ENCODE peak calls at places on chromosomes 16 and 17, in five cellular contexts. G is psoas muscle, W is left lung, S is GM23338, K is brain microvascular endothelial cell. C is an unnamed sample.

GRCh38 chr17:30351730-30352129 is 17.9 kb upstream of the TMIGD1 start:
- DNase-seq in S (no peak), W (no peak), K (no peak), G (no peak), C (no peak)

GRCh38 chr17:78675836-78676235 is 98.6 kb upstream of the DNAH17 start:
- DNase-seq in S (no peak), W (peak; percentile 6), G (no peak), K (no peak), C (no peak)

GRCh38 chr16:57643166-57643813 is 14.9 kb downstream of the ADGRG1 start:
- DNase-seq in S (no peak), K (peak; percentile 6), G (no peak), W (peak; percentile 62), C (peak; percentile 69)

GRCh38 chr17:75271955-75272847 is 1.2 kb upstream of the MIF4GD start:
- DNase-seq in K (no peak), W (no peak), S (no peak), G (peak; percentile 74), C (no peak)

GRCh38 chr17:30571921-30572320 is 94.7 kb downstream of the GOSR1 start:
- DNase-seq in S (no peak), K (no peak), W (no peak), G (no peak), C (no peak)

GRCh38 chr16:26273607-26274006 is 581.8 kb downstream of the HS3ST4 start:
- DNase-seq in G (no peak), K (no peak), S (no peak), W (no peak), C (no peak)

GRCh38 chr16:58034786-58035185 is 9.2 kb downstream of the MMP15 start:
- DNase-seq in G (no peak), S (no peak), K (no peak), W (no peak), C (peak; percentile 30)

GRCh38 chr17:57665128-57665527 is 80.0 kb downstream of the CCDC182 start:
- DNase-seq in K (no peak), W (no peak), S (peak; percentile 32), G (no peak), C (no peak)

GRCh38 chr17:910503-911194 is 68.9 kb downstream of the NXN start:
- DNase-seq in K (no peak), W (no peak), G (no peak), S (no peak), C (no peak)

GRCh38 chr16:88624481-88624880 is 13.9 kb upstream of the IL17C start:
- DNase-seq in K (no peak), G (no peak), S (no peak), W (no peak), C (no peak)

GRCh38 chr17:65018612-65019290 is 37.8 kb downstream of the GNA13 start:
- DNase-seq in S (no peak), W (no peak), K (no peak), G (no peak), C (no peak)

GRCh38 chr17:2689411-2690164 is 22.0 kb downstream of the CLUH start:
- DNase-seq in K (no peak), G (peak; percentile 59), S (no peak), W (peak; percentile 31), C (no peak)

GRCh38 chr16:52812945-52813556 is 239.6 kb downstream of the CHD9NB start:
- DNase-seq in S (no peak), W (no peak), G (no peak), K (peak; percentile 79), C (no peak)

GRCh38 chr16:47925811-47926460 is 229.9 kb downstream of the ABCC12 start:
- DNase-seq in W (no peak), G (no peak), K (no peak), S (no peak), C (no peak)

GRCh38 chr16:10930755-10931093 is 11.5 kb downstream of the DEXI start:
- DNase-seq in W (no peak), G (no peak), S (no peak), K (no peak), C (no peak)

GRCh38 chr17:70484496-70484895 is 315.2 kb downstream of the KCNJ2 start:
- DNase-seq in S (no peak), K (no peak), W (no peak), G (no peak), C (no peak)

GRCh38 chr17:50630524-50631194 is 4.0 kb upstream of the ABCC3 start:
- DNase-seq in S (peak; percentile 73), W (no peak), G (peak; percentile 64), K (no peak), C (peak; percentile 84)

GRCh38 chr16:35011-35775 is 18.2 kb downstream of the POLR3K start:
- DNase-seq in K (no peak), S (peak; percentile 0), W (no peak), G (no peak), C (no peak)

GRCh38 chr17:45170280-45170975 is 8.8 kb downstream of the HEXIM2 start:
- DNase-seq in S (no peak), W (no peak), K (no peak), G (no peak), C (no peak)

GRCh38 chr17:45170976-45171337 is 9.3 kb downstream of the HEXIM2 start:
- DNase-seq in G (peak; percentile 92), K (peak; percentile 51), W (peak; percentile 73), S (no peak), C (peak; percentile 56)

GRCh38 chr17:45172541-45173286 is 11.0 kb downstream of the HEXIM2 start:
- DNase-seq in K (peak; percentile 16), S (peak; percentile 63), G (peak; percentile 88), W (peak; percentile 73), C (peak; percentile 90)

GRCh38 chr17:45172232-45172540 is 10.5 kb downstream of the HEXIM2 start:
- DNase-seq in G (no peak), S (no peak), W (no peak), K (no peak), C (no peak)

GRCh38 chr17:45171338-45172231 is 9.9 kb downstream of the HEXIM2 start:
- DNase-seq in K (no peak), W (peak; percentile 77), G (peak; percentile 76), S (peak; percentile 74), C (peak; percentile 74)
- H3K4me3 ChIP-seq in K (peak overlapping the region; percentile 3), W (no peak overlapping the region), G (peak overlapping the region; percentile 44), S (peak overlapping the region; percentile 42), C (no peak overlapping the region)

DNA sequence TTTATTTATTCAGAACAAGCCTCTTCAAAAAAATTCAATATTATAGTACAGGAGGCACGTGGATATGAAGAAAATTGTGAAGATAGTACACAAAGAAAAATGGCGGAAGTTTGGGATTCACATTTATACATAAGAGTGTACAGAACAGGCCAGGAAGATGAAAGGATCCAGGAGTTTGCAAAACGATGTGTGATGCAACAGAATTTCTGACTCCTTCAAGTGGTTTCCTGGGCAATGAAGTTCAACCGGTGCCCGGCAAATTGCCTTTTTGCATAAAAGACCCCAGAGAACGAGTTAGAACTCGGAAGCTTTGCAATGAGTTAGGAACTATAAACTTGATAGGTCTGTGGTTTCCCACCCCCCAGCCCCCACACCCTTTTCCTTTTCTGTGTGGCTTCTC is 189.1 kb downstream of the SALL1 start:
- DNase-seq in K (no peak), W (no peak), G (no peak), S (no peak), C (no peak)
- H3K27me3 ChIP-seq in K (no peaks in the 10 kb centered on the region), W (no peaks in the 10 kb centered on the region), G (no peaks in the 10 kb centered on the region), S (no peaks in the 10 kb centered on the region), C (no peaks in the 10 kb centered on the region)

DNA sequence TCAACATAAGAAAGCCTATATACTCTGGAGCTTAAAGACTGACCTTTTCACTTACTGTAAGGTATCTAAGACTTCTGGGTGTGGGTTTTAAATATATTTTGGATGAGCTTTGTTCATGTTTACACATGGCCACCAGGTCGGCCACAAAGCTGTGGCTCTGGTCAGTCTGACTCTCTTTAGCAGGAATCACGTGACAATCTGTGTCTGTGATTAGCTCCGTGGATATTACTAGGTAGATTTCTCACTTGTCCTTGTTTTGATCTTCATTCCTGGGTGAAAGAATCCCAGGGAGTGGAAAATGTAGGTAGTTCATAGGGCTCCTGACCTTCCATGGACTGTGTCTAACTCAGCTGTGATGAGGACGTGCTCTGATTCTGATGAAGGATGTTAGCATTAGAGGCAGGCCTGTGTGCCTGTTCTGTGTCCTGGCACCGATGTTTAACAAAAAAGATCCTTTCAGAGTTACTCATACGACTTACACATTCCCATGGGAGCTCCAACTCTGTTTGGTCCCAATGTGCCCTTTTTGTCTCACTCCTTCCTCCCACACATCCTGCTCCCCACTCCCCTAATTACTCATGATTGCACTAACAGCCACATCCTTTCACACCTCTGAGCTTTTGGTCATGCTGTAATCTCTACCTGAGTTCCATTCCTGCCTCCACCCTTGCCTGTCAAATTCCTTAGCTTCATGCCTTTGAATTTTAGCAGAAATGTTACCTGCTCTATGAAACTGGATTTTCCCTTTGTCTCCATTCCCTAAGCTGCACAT is 425.1 kb downstream of the MAF start:
- DNase-seq in S (no peak), G (no peak), W (no peak), K (no peak), C (no peak)
- TF ChIP-seq CTCF in S (no peak), G (no peak), W (no peak), K (no peak), C (no peak)

GRCh38 chr17:7294614-7295153 is at the start of gene YBX2:
- DNase-seq in W (peak; percentile 50), G (peak; percentile 93), K (no peak), S (peak; percentile 98), C (peak; percentile 80)

GRCh38 chr17:7293821-7294613 is 422 bp downstream of the YBX2 start:
- DNase-seq in W (no peak), K (no peak), G (no peak), S (peak; percentile 91), C (peak; percentile 64)

GRCh38 chr17:7296189-7296861 is 1.9 kb upstream of the YBX2 start:
- DNase-seq in K (peak; percentile 47), S (peak; percentile 94), G (peak; percentile 95), W (peak; percentile 76), C (peak; percentile 85)

GRCh38 chr17:7293131-7293557 is 1.3 kb downstream of the YBX2 start:
- DNase-seq in K (no peak), W (no peak), G (no peak), S (no peak), C (no peak)

DNA sequence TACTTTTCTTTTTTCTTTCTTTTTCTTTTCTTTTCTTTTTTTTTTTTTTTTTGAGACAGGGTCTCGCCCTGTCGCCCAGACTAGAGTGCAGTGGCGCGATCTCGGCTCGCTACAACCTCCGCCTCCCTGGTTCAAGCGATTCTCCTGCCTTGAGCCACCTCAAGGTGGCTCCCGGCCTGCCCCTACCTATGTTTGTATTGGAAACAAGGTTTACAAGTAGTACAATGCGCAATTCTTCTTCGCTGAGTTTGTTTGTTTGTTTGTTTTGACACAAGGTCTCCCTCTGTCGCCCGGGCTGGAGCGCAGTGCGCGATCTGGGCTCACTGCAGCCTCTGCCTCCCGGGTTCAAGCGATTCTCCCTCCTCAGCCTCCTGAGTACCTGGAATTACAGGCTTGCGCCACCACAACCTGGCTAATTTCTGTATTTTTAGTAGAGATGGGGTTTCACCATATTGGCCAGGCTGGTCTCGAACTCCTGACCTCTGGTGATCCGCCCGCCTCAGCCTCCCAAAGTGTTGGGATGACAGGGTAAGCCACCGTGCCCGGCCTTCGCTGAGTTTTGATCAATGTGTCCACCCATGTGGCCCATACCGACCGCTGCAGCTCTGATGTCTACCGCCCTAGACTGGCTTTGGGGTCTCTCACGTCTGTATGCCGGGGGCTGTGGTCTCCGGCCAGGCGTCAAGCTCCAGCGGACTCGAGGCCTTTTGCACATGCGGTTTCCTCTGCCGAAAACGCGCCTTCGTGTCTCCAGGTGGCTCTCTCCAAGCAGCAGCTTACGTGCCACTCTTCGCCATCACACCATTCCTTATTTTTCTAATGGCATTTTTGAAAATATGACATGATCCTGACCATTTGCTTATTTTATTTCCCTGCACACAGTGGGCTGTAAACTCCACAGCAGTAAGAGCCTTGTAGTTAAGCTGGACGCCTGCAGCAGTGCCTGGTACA is 1.1 kb upstream of the YBX2 start:
- DNase-seq in G (no peak), K (no peak), S (peak; percentile 51), W (no peak), C (no peak)
- H3K4me3 ChIP-seq in G (peak overlapping the region; percentile 58), K (no peak overlapping the region), S (peak overlapping the region; percentile 63), W (no peak overlapping the region), C (peak overlapping the region; percentile 14)

C was measured in thyroid gland.